ENCODE peak calls at places on chromosomes 2 and 18, in ten cellular contexts. R, I, J, H, F, C, N, O, D and Q are unnamed samples.

GRCh38 chr2:117815946-117816345 is 1.5 kb downstream of the DDX18 start:
- DNase-seq in R (no peak), O (no peak), J (no peak), F (no peak), D (no peak), H (no peak), I (no peak), C (no peak), N (no peak), Q (no peak)

GRCh38 chr2:213751446-213751845 is 467.2 kb downstream of the SPAG16 start:
- DNase-seq in F (no peak), C (no peak), J (no peak), O (no peak), R (no peak), I (no peak), H (no peak), N (no peak), D (no peak), Q (no peak)

GRCh38 chr2:28088970-28089369 is 198.4 kb downstream of the BABAM2 start:
- DNase-seq in C (no peak), R (no peak), D (no peak), N (no peak), H (no peak), F (no peak), O (no peak), J (no peak), I (no peak), Q (no peak)

GRCh38 chr2:223896751-223897320 is 48.3 kb downstream of the WDFY1 start:
- DNase-seq in R (no peak), H (no peak), C (no peak), D (no peak), N (peak; percentile 83), F (no peak), I (no peak), O (no peak), J (peak; percentile 35), Q (no peak)

GRCh38 chr2:142112648-142113278 is 18.1 kb downstream of the LRP1B start:
- DNase-seq in I (no peak), N (no peak), J (no peak), F (no peak), D (no peak), C (no peak), O (no peak), H (no peak), R (no peak), Q (no peak)

GRCh38 chr2:190843874-190844699 is 36.5 kb upstream of the GLS start:
- DNase-seq in H (no peak), O (no peak), N (no peak), J (no peak), I (no peak), D (no peak), R (no peak), C (no peak), F (no peak), Q (no peak)

GRCh38 chr2:181105562-181105961 is 125.2 kb downstream of the UBE2E3 start:
- DNase-seq in F (no peak), N (no peak), C (no peak), R (no peak), J (no peak), H (no peak), D (no peak), I (no peak), O (no peak), Q (no peak)

GRCh38 chr2:239879423-239880084 is 145.6 kb downstream of the NDUFA10 start:
- DNase-seq in I (no peak), F (no peak), N (no peak), C (no peak), D (no peak), H (no peak), R (no peak), O (no peak), J (no peak), Q (peak; percentile 45)

GRCh38 chr2:175600024-175600831 is 401.8 kb downstream of the LNPK start:
- DNase-seq in R (no peak), I (no peak), J (no peak), N (no peak), C (peak; percentile 32), D (no peak), H (peak; percentile 44), F (no peak), O (no peak), Q (no peak)

GRCh38 chr2:191746809-191747208 is 68.9 kb downstream of the NABP1 start:
- DNase-seq in I (no peak), R (no peak), O (no peak), F (no peak), D (no peak), N (no peak), J (no peak), H (no peak), C (no peak), Q (no peak)

GRCh38 chr18:27188309-27188708 is 3.2 kb upstream of the CHST9 start:
- DNase-seq in D (no peak), O (no peak), H (no peak), I (no peak), J (no peak), C (no peak), R (no peak), N (no peak), F (no peak), Q (no peak)

GRCh38 chr2:226638576-226638975 is 161.0 kb downstream of the IRS1 start:
- DNase-seq in F (no peak), J (no peak), C (no peak), D (no peak), N (no peak), O (no peak), H (no peak), R (no peak), I (no peak), Q (no peak)

GRCh38 chr2:15546297-15547098 is 14.6 kb downstream of the NBAS start:
- DNase-seq in N (no peak), F (no peak), R (no peak), C (no peak), O (no peak), D (no peak), I (no peak), H (no peak), J (no peak), Q (no peak)

GRCh38 chr2:234970467-234970866 is 18.6 kb downstream of the SH3BP4 start:
- DNase-seq in J (no peak), F (no peak), R (no peak), H (no peak), O (no peak), C (no peak), I (no peak), D (no peak), N (no peak), Q (no peak)

GRCh38 chr2:184692137-184692734 is 93.9 kb downstream of the ZNF804A start:
- DNase-seq in C (peak; percentile 61), H (no peak), D (no peak), I (no peak), F (no peak), J (no peak), O (no peak), N (no peak), R (no peak), Q (no peak)